ENCODE peak calls at places on chromosomes 4 and X, in five cellular contexts. A is H9, S is neuronal stem cell, Y is mesenchymal stem cell, Z is H1. W is an unnamed sample.

GRCh38 chr4:71266090-71266794 is 72.6 kb upstream of the SLC4A4 start:
- DNase-seq in A (no peak), S (no peak), Y (peak; percentile 93), Z (no peak), W (no peak)

GRCh38 chr4:135532132-135532531 is 1330.5 kb upstream of the PABPC4L start:
- DNase-seq in A (no peak), S (no peak), Y (no peak), Z (no peak), W (no peak)

GRCh38 chrX:49029876-49030275 is 13.3 kb downstream of the TFE3 start:
- DNase-seq in A (peak; percentile 88), S (no peak), Y (no peak), Z (no peak), W (peak; percentile 7)

GRCh38 chr4:169244210-169244609 is 26.5 kb downstream of the SH3RF1 start:
- DNase-seq in A (no peak), S (no peak), Y (no peak), Z (no peak), W (no peak)

GRCh38 chr4:77044458-77045124 is 31.2 kb downstream of the CCNI start:
- DNase-seq in A (no peak), S (no peak), Y (peak; percentile 62), Z (no peak), W (no peak)

GRCh38 chrX:13778916-13779315 is 38.0 kb downstream of the GPM6B start:
- DNase-seq in A (no peak), S (no peak), Y (no peak), Z (no peak), W (no peak)

GRCh38 chrX:117063224-117063623 is 600.4 kb upstream of the CT83 start:
- DNase-seq in A (no peak), S (no peak), Y (no peak), Z (no peak), W (no peak)

GRCh38 chr4:77385124-77385969 is 220.3 kb upstream of the CXCL13 start:
- DNase-seq in A (peak; percentile 74), S (peak; percentile 63), Y (peak; percentile 68), Z (peak; percentile 73), W (peak; percentile 78)

GRCh38 chr4:122379239-122379638 is 428 bp downstream of the ADAD1 start:
- DNase-seq in A (no peak), S (no peak), Y (no peak), Z (no peak), W (no peak)

GRCh38 chr4:142402925-142403324 is 443.2 kb downstream of the INPP4B start:
- DNase-seq in A (no peak), S (no peak), Y (no peak), Z (no peak), W (peak; percentile 69)

GRCh38 chr4:8754634-8755589 is 116.7 kb downstream of the HMX1 start:
- DNase-seq in A (no peak), S (no peak), Y (no peak), Z (no peak), W (no peak)

GRCh38 chr4:74631338-74631737 is 163.0 kb downstream of the BTC start:
- DNase-seq in A (no peak), S (no peak), Y (peak; percentile 52), Z (no peak), W (no peak)

GRCh38 chrX:14801136-14801535 is 71.7 kb downstream of the FANCB start:
- DNase-seq in A (no peak), S (no peak), Y (no peak), Z (no peak), W (peak; percentile 16)

GRCh38 chr4:53563824-53564223 is 27.5 kb downstream of the LNX1 start:
- DNase-seq in A (no peak), S (no peak), Y (peak; percentile 82), Z (no peak), W (no peak)

GRCh38 chrX:2684256-2684655 is 6.8 kb upstream of the CD99 start:
- DNase-seq in A (no peak), S (no peak), Y (no peak), Z (no peak), W (no peak)

GRCh38 chr4:106315968-106316772 is at the start of the genes AIMP1 and TBCK:
- DNase-seq in A (peak; percentile 87), S (peak; percentile 92), Y (peak; percentile 96), Z (peak; percentile 90), W (peak; percentile 87)

GRCh38 chrX:35040871-35041270 is 98.3 kb downstream of the FAM47B start:
- DNase-seq in A (no peak), S (no peak), Y (peak; percentile 30), Z (no peak), W (no peak)

GRCh38 chr4:52312722-52313121 is 261.6 kb downstream of the SPATA18 start:
- DNase-seq in A (peak; percentile 40), S (no peak), Y (no peak), Z (no peak), W (peak; percentile 60)

GRCh38 chrX:39941332-39941920 is 156.3 kb downstream of the BCOR start:
- DNase-seq in A (no peak), S (no peak), Y (peak; percentile 24), Z (no peak), W (no peak)

GRCh38 chr4:1711906-1712215 is 258 bp downstream of the SLBP start:
- DNase-seq in A (peak; percentile 43), S (no peak), Y (peak; percentile 46), Z (no peak), W (no peak)

GRCh38 chr4:21512351-21512750 is 436.2 kb downstream of the KCNIP4 start:
- DNase-seq in A (no peak), S (peak; percentile 23), Y (peak; percentile 63), Z (no peak), W (no peak)

GRCh38 chr4:140359571-140360427 is 13.6 kb upstream of the SCOC start:
- DNase-seq in A (peak; percentile 85), S (peak; percentile 83), Y (peak; percentile 77), Z (peak; percentile 88), W (peak; percentile 96)

GRCh38 chrX:79259073-79259689 is 108.0 kb downstream of the ITM2A start:
- DNase-seq in A (no peak), S (no peak), Y (no peak), Z (no peak), W (no peak)

GRCh38 chrX:119880552-119881437 is 9.2 kb downstream of the NDUFA1 start:
- DNase-seq in A (peak; percentile 46), S (no peak), Y (peak; percentile 70), Z (no peak), W (peak; percentile 74)

GRCh38 chr4:125321709-125322362 is 7.1 kb downstream of the FAT4 start:
- DNase-seq in A (no peak), S (no peak), Y (peak; percentile 56), Z (no peak), W (no peak)

GRCh38 chr4:145324161-145324560 is 143.8 kb upstream of the OTUD4 start:
- DNase-seq in A (no peak), S (no peak), Y (no peak), Z (no peak), W (peak; percentile 62)

DNA sequence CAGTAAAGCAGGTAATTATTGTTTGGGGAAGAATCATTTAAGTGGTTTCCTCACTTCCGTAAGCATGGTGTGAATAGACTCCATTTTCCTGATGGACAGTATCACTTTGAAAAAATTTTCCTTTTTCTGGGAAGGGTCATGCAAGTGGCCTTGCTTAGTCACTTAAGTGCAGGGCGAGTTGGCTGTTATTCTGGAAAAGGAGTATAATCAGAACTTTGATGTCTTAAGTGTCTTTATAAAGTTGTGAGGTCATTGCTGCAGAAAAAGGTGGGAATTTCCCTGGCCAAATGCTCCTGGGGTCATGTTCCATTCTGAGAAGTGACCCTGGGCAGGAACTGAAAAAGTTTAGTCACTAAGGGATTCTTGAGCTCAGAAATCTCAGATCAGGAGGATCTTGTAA is 146.1 kb upstream of the OTUD4 start:
- DNase-seq in A (no peak), S (no peak), Y (peak; percentile 8), Z (no peak), W (no peak)
- H2BK12ac ChIP-seq in A (no peak overlapping the region), S (no peak overlapping the region), Y (no peak overlapping the region), Z (no peak overlapping the region), W (no peak overlapping the region)

DNA sequence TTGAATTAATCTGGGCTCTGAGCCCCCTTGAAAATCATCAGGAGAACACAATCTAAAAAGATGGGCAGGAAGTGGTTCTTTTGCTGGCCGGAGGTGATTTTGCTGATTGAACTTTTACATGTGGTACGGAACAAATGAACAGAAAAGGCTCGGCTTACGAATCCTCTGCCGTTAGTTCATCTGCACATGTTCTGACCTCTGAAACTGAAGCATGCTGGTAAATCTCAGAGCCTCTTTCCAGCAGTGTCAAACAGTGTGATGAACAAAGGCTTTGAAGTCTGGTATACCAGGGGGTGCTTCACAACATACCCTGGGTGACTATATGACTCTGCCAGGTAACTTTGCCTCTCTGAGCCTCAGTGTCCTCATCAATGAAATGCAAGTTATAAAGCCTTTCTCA is 194.2 kb upstream of the C1QTNF7 start:
- DNase-seq in A (no peak), S (no peak), Y (no peak), Z (no peak), W (no peak)
- H3K4me1 ChIP-seq in A (peaks cover 2% of the 10 kb centered on the region), S (peaks cover 3% of the 10 kb centered on the region), Y (peaks cover 11% of the 10 kb centered on the region), Z (no peaks in the 10 kb centered on the region), W (peaks cover 14% of the 10 kb centered on the region)

GRCh38 chr4:139154538-139154937 is 22.5 kb downstream of the ELF2 start:
- DNase-seq in A (peak; percentile 44), S (no peak), Y (no peak), Z (no peak), W (no peak)

GRCh38 chr4:139154134-139154421 is 22.9 kb downstream of the ELF2 start:
- DNase-seq in A (no peak), S (no peak), Y (no peak), Z (no peak), W (no peak)

GRCh38 chr4:139152249-139152648 is 24.8 kb downstream of the ELF2 start:
- DNase-seq in A (no peak), S (no peak), Y (no peak), Z (no peak), W (no peak)

GRCh38 chr4:139154952-139155557 is 22.0 kb downstream of the ELF2 start:
- DNase-seq in A (no peak), S (no peak), Y (no peak), Z (no peak), W (no peak)

DNA sequence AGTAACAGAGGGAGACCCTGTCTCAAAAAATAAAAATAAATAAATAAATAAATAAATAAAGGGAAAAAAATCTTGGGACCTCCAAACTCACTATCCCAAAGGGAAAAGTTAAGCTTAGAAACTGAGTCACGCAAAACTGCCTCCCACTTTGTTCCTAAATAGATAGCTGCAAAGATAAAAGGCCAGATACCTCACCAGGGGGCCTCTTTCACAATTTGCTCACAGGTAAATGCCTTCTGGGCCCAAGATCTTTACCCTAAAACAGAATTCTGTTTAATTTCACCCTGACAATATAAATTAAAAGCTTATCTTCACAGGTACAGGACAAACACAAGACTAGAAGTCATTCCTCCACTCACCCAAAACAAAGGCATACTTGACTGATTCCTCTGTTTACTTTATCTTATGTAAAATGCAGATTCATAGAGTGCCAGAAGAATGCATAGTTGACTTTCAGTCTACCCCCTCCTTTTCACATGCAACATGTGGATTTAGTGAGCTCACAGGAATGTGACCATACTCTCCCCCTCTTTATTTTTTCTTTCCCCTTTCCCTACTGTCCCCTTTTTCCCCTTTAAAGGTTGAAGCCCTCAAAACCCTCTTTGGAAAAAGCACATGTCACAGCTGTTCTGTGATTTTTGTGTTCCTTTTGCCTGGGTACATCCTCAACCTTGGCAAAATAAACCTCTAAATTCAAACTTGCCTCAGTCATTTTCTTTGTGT is 23.4 kb downstream of the ELF2 start:
- DNase-seq in A (no peak), S (no peak), Y (no peak), Z (no peak), W (peak; percentile 15)
- H3K4ac ChIP-seq in A (no peak overlapping the region), S (no peak overlapping the region), Y (no peak overlapping the region), Z (peak overlapping the region; percentile 99), W (no peak overlapping the region)

DNA sequence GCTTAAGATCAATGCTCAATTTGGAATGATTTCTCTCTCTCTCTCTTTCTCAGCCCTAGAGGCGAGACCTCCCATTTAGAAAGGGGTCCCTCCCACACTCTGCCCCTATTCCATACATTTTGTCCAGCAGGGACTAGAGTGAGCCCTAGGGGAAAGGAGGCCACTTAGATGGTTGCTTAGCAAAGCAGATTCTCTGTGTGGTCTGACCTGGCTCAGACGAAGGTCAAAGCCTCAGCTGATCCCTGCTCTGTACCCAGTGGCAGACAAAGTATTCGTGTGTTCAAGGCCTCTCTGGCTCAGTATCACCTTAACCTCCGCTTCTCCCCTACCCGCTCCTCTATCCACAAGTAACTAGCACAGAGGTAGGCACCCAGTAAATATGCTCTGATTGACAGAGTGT is 78.4 kb downstream of the HPRT1 start:
- DNase-seq in A (no peak), S (no peak), Y (peak; percentile 53), Z (no peak), W (no peak)
- H2BK12ac ChIP-seq in A (no peak overlapping the region), S (no peak overlapping the region), Y (peak overlapping the region; percentile 93), Z (no peak overlapping the region), W (no peak overlapping the region)